ENCODE peak calls at places on chromosomes 6 and 20, in seven cellular contexts. R, J, U, V, T, H and C are unnamed samples.
A peak's percentile ranks its signal among the peaks of the same experiment; 100 is the strongest.

GRCh38 chr20:40860487-40860902 is 168.1 kb upstream of the TOP1 start:
- DNase-seq in R (no peak), J (peak; percentile 79), U (no peak), V (no peak), T (peak; percentile 72), H (peak; percentile 29), C (peak; percentile 58)

GRCh38 chr20:52010541-52010940 is 181.0 kb downstream of the ZFP64 start:
- DNase-seq in R (no peak), J (no peak), U (no peak), V (no peak), T (no peak), H (no peak), C (no peak)

GRCh38 chr6:127737009-127737486 is 160.1 kb downstream of the C6orf58 start:
- DNase-seq in R (no peak), J (peak; percentile 83), U (peak; percentile 25), V (peak; percentile 26), T (peak; percentile 80), H (peak; percentile 17), C (peak; percentile 75)

GRCh38 chr20:39069976-39070375 is 107.8 kb downstream of the DHX35 start:
- DNase-seq in R (no peak), J (no peak), U (no peak), V (no peak), T (no peak), H (no peak), C (peak; percentile 7)

GRCh38 chr6:63930848-63931247 is 295.2 kb downstream of the PHF3 start:
- DNase-seq in R (no peak), J (no peak), U (no peak), V (no peak), T (no peak), H (no peak), C (no peak)

GRCh38 chr6:154579046-154579823 is 68.8 kb upstream of the CNKSR3 start:
- DNase-seq in R (no peak), J (no peak), U (no peak), V (no peak), T (no peak), H (no peak), C (no peak)

GRCh38 chr6:13338038-13338437 is 9.7 kb upstream of the TBC1D7 start:
- DNase-seq in R (no peak), J (no peak), U (peak; percentile 68), V (no peak), T (no peak), H (no peak), C (peak; percentile 54)

GRCh38 chr6:111842271-111842822 is 30.9 kb downstream of the FYN start:
- DNase-seq in R (no peak), J (no peak), U (peak; percentile 17), V (no peak), T (no peak), H (no peak), C (no peak)

GRCh38 chr20:57657537-57658446 is 37.6 kb upstream of the ZBP1 start:
- DNase-seq in R (peak; percentile 60), J (no peak), U (no peak), V (peak; percentile 65), T (no peak), H (peak; percentile 15), C (no peak)

GRCh38 chr20:62979876-62980373 is 26.8 kb downstream of the BHLHE23 start:
- DNase-seq in R (no peak), J (no peak), U (no peak), V (no peak), T (no peak), H (no peak), C (no peak)

DNA sequence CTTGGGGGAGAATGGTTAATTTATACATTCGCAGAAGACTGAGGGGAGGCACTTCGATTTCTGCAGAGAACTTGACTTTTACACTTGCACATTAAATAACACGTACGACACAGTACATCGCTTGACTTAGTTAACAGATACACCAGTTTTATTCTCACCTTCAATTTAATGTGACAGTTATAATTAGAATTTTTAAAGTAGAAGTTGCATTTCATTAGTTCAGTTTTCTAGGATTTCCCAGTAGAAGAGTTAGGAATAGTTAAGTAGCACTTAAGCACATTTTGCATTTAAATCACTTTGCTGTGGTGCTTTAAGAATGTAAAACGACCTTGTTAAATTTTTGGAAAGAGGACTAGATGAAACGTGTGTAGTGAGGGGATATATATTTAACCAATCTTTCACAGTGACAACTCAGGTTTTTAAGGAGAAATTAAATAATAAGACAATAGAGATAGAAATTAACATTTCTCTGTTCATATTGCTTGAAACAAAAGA is 1.7 kb upstream of the BEND3 start:
- DNase-seq in R (no peak), J (no peak), U (no peak), V (no peak), T (no peak), H (no peak), C (no peak)
- H3K4me3 ChIP-seq in R (no peak overlapping the region), J (no peak overlapping the region), U (no peak overlapping the region), V (peak overlapping the region; percentile 82), T (no peak overlapping the region), H (peak overlapping the region; percentile 66), C (no peak overlapping the region)

GRCh38 chr6:55964136-55964535 is 88.7 kb upstream of the BMP5 start:
- DNase-seq in R (no peak), J (no peak), U (no peak), V (no peak), T (no peak), H (no peak), C (no peak)

GRCh38 chr6:55957961-55958422 is 82.6 kb upstream of the BMP5 start:
- DNase-seq in R (no peak), J (peak; percentile 12), U (no peak), V (no peak), T (peak; percentile 53), H (no peak), C (peak; percentile 47)

GRCh38 chr6:55958790-55959189 is 83.4 kb upstream of the BMP5 start:
- DNase-seq in R (no peak), J (no peak), U (no peak), V (no peak), T (no peak), H (no peak), C (no peak)

GRCh38 chr6:55960344-55960743 is 85.0 kb upstream of the BMP5 start:
- DNase-seq in R (no peak), J (no peak), U (no peak), V (no peak), T (no peak), H (no peak), C (no peak)

DNA sequence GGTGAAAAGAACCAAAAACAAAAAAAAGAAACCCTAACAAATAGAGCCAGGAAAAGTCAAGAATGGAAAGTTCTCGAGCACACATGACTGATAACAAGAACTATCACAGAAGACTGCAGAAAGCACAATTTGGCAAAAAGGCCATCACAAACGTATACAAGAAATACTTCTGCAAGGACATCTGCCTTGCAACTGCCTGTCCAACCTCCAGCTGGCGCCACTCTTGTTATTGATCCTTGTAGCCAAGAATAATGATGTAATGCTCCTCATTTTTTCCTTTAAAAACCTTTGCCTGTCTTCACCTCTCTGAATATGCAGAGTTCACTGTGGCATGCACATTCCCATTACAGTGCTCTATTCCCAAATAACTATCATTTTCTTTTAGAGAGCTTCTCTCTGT is 87.9 kb upstream of the BMP5 start:
- DNase-seq in R (no peak), J (no peak), U (no peak), V (no peak), T (peak; percentile 17), H (no peak), C (peak; percentile 2)
- TF ChIP-seq CTCF in R (no peak), J (peak; percentile 45), U (peak; percentile 4), V (no peak), T (peak; percentile 42), H (no peak), C (peak; percentile 41)

GRCh38 chr20:53643031-53643832 is 49.6 kb upstream of the ZNF217 start:
- DNase-seq in R (no peak), J (peak; percentile 83), U (peak; percentile 69), V (peak; percentile 24), T (peak; percentile 60), H (peak; percentile 62), C (peak; percentile 80)

GRCh38 chr20:53645582-53645897 is 51.9 kb upstream of the ZNF217 start:
- DNase-seq in R (no peak), J (no peak), U (no peak), V (no peak), T (no peak), H (no peak), C (no peak)

GRCh38 chr20:53639128-53639527 is 45.5 kb upstream of the ZNF217 start:
- DNase-seq in R (no peak), J (no peak), U (no peak), V (no peak), T (no peak), H (no peak), C (no peak)

GRCh38 chr20:53639647-53640440 is 46.2 kb upstream of the ZNF217 start:
- DNase-seq in R (no peak), J (no peak), U (no peak), V (no peak), T (no peak), H (no peak), C (no peak)

DNA sequence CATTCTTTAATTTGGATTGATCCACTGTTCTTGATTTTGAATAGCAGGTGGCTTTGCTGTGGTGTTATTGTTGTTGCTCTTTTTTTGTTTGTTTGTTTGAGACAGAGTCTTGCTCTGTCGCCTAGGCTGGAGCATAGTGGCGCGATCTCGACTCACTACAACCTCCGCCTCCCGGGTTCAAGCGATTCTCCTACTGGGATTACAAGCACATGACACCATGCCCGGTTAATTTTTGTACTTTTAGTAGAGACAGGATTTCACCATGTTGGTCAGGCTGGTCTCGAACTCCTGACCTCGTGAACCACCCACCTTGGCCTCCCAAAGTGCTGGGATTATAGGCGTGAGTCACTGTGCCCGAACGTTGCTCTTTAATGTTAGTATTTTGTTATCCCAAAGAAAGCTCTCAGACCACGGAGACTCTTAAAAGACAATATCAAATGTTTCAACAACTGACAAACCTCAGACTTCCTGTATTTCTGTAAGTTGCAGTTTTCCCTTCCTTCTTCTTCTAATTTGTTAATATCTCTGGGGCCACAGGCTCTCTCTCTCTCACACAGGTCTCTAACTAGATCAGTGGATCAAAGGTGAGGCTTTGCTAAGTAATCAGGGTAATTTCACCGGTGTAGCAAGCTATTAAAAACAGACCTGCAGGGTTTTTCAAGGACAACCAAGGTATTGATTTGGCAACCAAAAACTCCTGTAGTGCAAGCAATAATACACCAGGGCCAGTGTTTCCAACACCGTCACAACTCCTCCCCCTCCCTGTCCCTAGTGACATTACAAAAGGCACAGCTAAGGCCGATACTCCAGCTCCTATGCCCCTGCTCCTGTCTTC is 48.8 kb upstream of the ZNF217 start:
- DNase-seq in R (no peak), J (peak; percentile 76), U (peak; percentile 71), V (peak; percentile 29), T (no peak), H (peak; percentile 84), C (peak; percentile 60)
- H3K4me3 ChIP-seq in R (no peak overlapping the region), J (no peak overlapping the region), U (no peak overlapping the region), V (no peak overlapping the region), T (no peak overlapping the region), H (no peak overlapping the region), C (no peak overlapping the region)

GRCh38 chr6:104526383-104526782 is 333.3 kb downstream of the HACE1 start:
- DNase-seq in R (no peak), J (no peak), U (no peak), V (no peak), T (no peak), H (no peak), C (no peak)

GRCh38 chr6:104531591-104531990 is 328.1 kb downstream of the HACE1 start:
- DNase-seq in R (no peak), J (no peak), U (no peak), V (no peak), T (no peak), H (no peak), C (no peak)

GRCh38 chr6:104525677-104526322 is 333.9 kb downstream of the HACE1 start:
- DNase-seq in R (peak; percentile 55), J (peak; percentile 79), U (peak; percentile 43), V (peak; percentile 55), T (peak; percentile 76), H (peak; percentile 67), C (peak; percentile 72)

GRCh38 chr6:104527311-104527710 is 332.4 kb downstream of the HACE1 start:
- DNase-seq in R (no peak), J (no peak), U (no peak), V (no peak), T (no peak), H (no peak), C (no peak)

GRCh38 chr6:104527761-104528415 is 331.8 kb downstream of the HACE1 start:
- DNase-seq in R (no peak), J (peak; percentile 34), U (no peak), V (no peak), T (peak; percentile 30), H (no peak), C (peak; percentile 49)
- TF ChIP-seq CTCF in R (no peak), J (peak; percentile 45), U (peak; percentile 26), V (no peak), T (peak; percentile 55), H (no peak), C (peak; percentile 45)